ENCODE peak calls at places on chromosome 14, in five cellular contexts. T is HepG2, Q is HCT116, R is SK-N-SH, L is K562. E is an unnamed sample.

GRCh38 chr14:53273671-53274072 is 120.5 kb upstream of the DDHD1 start:
- DNase-seq in L (peak), R (no peak), T (peak), Q (no peak), E (no peak)

GRCh38 chr14:94388027-94388895 is at the start of gene SERPINA1:
- DNase-seq in Q (no peak), L (no peak), T (peak), R (no peak), E (no peak)

GRCh38 chr14:78758333-78758732 is 588.2 kb downstream of the NRXN3 start:
- DNase-seq in T (peak), L (peak), R (peak), Q (peak), E (peak)

GRCh38 chr14:99423434-99423833 is 57.2 kb downstream of the SETD3 start:
- DNase-seq in L (no peak), Q (no peak), R (no peak), T (no peak), E (no peak)

GRCh38 chr14:68145539-68145938 is 326.0 kb downstream of the RAD51B start:
- DNase-seq in T (no peak), L (no peak), R (no peak), Q (no peak), E (no peak)

GRCh38 chr14:96095581-96096476 is 56.7 kb downstream of the C14orf132 start:
- DNase-seq in Q (no peak), R (peak), T (peak), L (no peak), E (no peak)

GRCh38 chr14:83556746-83557460 is 1973.0 kb upstream of the FLRT2 start:
- DNase-seq in T (no peak), Q (no peak), L (no peak), R (no peak), E (no peak)

GRCh38 chr14:96162741-96163140 is 41.9 kb upstream of the BDKRB2 start:
- DNase-seq in T (no peak), Q (no peak), R (no peak), L (no peak), E (no peak)

GRCh38 chr14:104980601-104981531 is 2.7 kb upstream of the AHNAK2 start:
- DNase-seq in Q (no peak), L (no peak), T (no peak), R (no peak), E (no peak)

GRCh38 chr14:33483110-33483509 is 467.8 kb downstream of the EGLN3 start:
- DNase-seq in L (peak), R (no peak), T (no peak), Q (no peak), E (no peak)

GRCh38 chr14:50312734-50313054 is 570 bp downstream of the DMAC2L start:
- DNase-seq in Q (no peak), L (no peak), R (no peak), T (peak), E (no peak)

GRCh38 chr14:72845196-72845595 is 48.7 kb downstream of the DPF3 start:
- DNase-seq in T (no peak), L (no peak), Q (no peak), R (no peak), E (no peak)

GRCh38 chr14:103292426-103293374 is 41.3 kb upstream of the EIF5 start:
- DNase-seq in T (peak), L (peak), Q (peak), R (peak), E (peak)

GRCh38 chr14:99726538-99727095 is 42.5 kb downstream of the CYP46A1 start:
- DNase-seq in T (no peak), L (no peak), Q (no peak), R (no peak), E (no peak)

GRCh38 chr14:99568567-99569560 is 35.1 kb downstream of the CCDC85C start:
- DNase-seq in T (no peak), L (peak), R (no peak), Q (no peak), E (no peak)

GRCh38 chr14:105477659-105478623 is 3.3 kb downstream of the CRIP2 start:
- DNase-seq in R (no peak), T (no peak), L (peak), Q (no peak), E (no peak)

GRCh38 chr14:31204593-31205534 is 2.7 kb downstream of the HECTD1 start:
- DNase-seq in R (no peak), L (no peak), T (no peak), Q (no peak), E (no peak)

GRCh38 chr14:96304956-96305355 is 48.9 kb downstream of the BDKRB1 start:
- DNase-seq in T (no peak), Q (peak), R (no peak), L (peak), E (no peak)

GRCh38 chr14:34041220-34041619 is 90.3 kb upstream of the EGLN3 start:
- DNase-seq in L (no peak), T (no peak), R (no peak), Q (no peak), E (no peak)

GRCh38 chr14:38098074-38098846 is 109.4 kb upstream of the SSTR1 start:
- DNase-seq in R (no peak), T (no peak), Q (no peak), L (no peak), E (no peak)

GRCh38 chr14:68308695-68309094 is 484.2 kb downstream of the ZFP36L1 start:
- DNase-seq in R (no peak), T (no peak), Q (no peak), L (no peak), E (no peak)

GRCh38 chr14:25400607-25401206 is 350.8 kb upstream of the STXBP6 start:
- DNase-seq in R (peak), Q (no peak), T (peak), L (peak), E (no peak)

GRCh38 chr14:92557544-92557912 is 43.9 kb downstream of the RIN3 start:
- DNase-seq in L (no peak), T (no peak), Q (no peak), R (no peak), E (no peak)

GRCh38 chr14:92561906-92562489 is 48.4 kb downstream of the RIN3 start:
- DNase-seq in R (no peak), Q (no peak), T (no peak), L (no peak), E (no peak)

GRCh38 chr14:92559486-92559885 is 45.9 kb downstream of the RIN3 start:
- DNase-seq in Q (no peak), T (no peak), L (no peak), R (no peak), E (no peak)

GRCh38 chr14:92558319-92558718 is 44.7 kb downstream of the RIN3 start:
- DNase-seq in Q (no peak), L (no peak), R (no peak), T (no peak), E (no peak)

DNA sequence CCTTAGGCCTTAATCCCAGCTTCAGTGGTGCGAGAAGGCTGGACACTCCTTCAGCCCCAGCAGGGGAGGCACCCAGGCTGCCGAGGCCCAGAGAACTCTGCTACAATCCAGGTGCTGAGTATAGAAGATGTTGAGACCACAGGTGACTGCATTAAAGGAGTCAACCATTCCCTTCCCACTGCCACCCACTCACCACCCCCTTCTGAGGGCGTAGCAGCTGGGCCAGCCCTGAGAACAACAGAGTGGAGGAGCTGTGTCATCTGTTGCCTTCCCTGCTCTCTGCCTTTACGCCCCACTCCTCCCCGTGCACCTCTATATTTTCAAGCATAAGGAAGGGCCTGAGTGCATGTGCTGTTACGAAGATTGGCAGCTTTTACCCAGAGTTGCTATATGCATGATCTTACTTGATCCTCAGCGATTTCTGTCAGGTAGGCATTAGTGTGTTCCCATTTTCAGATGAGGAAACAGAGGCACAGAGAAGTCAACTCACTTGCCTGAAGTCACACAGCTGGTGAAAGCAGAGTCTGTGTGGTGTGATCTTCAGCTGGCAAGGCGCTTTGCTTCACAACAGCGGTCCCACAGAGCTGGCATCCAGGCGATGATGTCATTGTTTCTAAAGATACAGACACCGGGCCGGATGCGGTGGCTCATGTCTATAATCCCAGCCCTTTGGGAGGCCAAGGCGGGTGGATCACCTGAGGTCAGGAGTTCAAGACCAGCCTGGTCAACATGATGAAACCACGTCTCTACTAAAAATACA is 46.7 kb downstream of the RIN3 start:
- DNase-seq in T (no peak), Q (no peak), R (no peak), L (no peak), E (no peak)
- TF ChIP-seq ZBTB33 in T (no peak), Q (no peak), R (no peak), L (no peak), E (no peak)

GRCh38 chr14:75141967-75142366 is 15.1 kb upstream of the NEK9 start:
- DNase-seq in L (no peak), Q (no peak), R (peak), T (peak), E (no peak)

GRCh38 chr14:75147423-75148071 is 20.7 kb upstream of the NEK9 start:
- DNase-seq in L (no peak), R (no peak), Q (no peak), T (peak), E (no peak)

GRCh38 chr14:75142494-75142893 is 15.6 kb upstream of the NEK9 start:
- DNase-seq in T (no peak), L (no peak), R (no peak), Q (no peak), E (no peak)

GRCh38 chr14:75143761-75144527 is 17.1 kb upstream of the NEK9 start:
- DNase-seq in L (no peak), Q (no peak), R (no peak), T (no peak), E (no peak)

DNA sequence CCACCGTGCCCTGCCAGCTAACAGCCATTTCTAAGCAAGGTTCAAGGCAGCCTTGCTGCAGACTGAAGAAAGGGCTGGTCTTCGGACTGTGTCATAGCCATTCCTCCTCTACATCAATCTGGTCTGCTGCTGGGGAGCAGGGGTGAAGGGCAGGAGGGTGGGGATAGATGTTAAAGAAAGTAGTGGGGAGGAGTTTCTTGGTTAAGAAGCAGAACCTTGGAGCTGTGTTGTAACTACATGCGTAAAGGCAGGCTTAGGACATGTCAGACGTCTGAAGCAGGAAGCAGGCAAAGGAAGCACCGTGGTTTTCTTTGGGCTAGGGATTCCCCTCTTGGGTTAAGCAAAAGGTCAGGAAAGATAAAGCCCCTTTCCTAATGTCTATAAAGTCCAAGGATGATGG is 18.1 kb upstream of the NEK9 start:
- DNase-seq in Q (no peak), T (no peak), L (no peak), R (no peak), E (no peak)
- TF ChIP-seq ZBTB33 in Q (no peak), T (no peak), L (no peak), R (no peak), E (no peak)

DNA sequence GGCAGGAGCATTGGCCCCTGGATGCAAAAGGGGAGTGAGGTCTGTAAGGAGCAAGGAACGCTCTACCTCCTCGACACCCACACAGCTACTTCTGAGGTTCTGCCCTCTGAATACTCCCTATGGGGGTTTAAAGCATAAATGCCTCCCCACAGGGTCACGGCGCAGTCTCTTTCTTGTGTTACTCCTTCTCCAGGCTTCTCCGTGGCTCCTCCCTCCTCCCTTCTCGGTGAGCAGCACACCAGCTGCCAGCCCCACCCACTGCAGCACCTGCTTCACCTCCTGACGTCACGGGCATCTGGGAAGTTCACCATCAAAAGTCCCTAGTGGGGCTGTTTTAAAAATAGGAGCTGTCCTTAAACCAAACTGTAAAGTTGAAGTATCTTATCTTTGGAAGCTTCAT is 67.3 kb downstream of the SPTB start:
- DNase-seq in Q (peak), T (no peak), R (no peak), L (no peak), E (no peak)
- TF ChIP-seq ZBTB33 in Q (no peak), T (no peak), R (no peak), L (no peak), E (no peak)

GRCh38 chr14:58947816-58948440 is 240.5 kb upstream of the DAAM1 start:
- DNase-seq in T (no peak), R (no peak), Q (no peak), L (no peak), E (no peak)

GRCh38 chr14:58950555-58950954 is 237.9 kb upstream of the DAAM1 start:
- DNase-seq in L (no peak), R (no peak), T (no peak), Q (no peak), E (no peak)

GRCh38 chr14:58944226-58944769 is 244.2 kb upstream of the DAAM1 start:
- DNase-seq in R (no peak), L (no peak), T (no peak), Q (no peak), E (no peak)

GRCh38 chr14:58944957-58945356 is 243.5 kb upstream of the DAAM1 start:
- DNase-seq in R (no peak), T (no peak), Q (no peak), L (no peak), E (no peak)

GRCh38 chr14:58947156-58947555 is 241.3 kb upstream of the DAAM1 start:
- DNase-seq in Q (no peak), L (no peak), T (no peak), R (no peak), E (no peak)
- TF ChIP-seq ZBTB33 in Q (no peak), L (no peak), T (no peak), R (no peak), E (no peak)

GRCh38 chr14:80930836-80931389 is 10.6 kb downstream of the CEP128 start:
- DNase-seq in T (no peak), L (no peak), R (no peak), Q (no peak), E (peak)
- TF ChIP-seq ZBTB33 in T (no peak), L (no peak), R (no peak), Q (no peak), E (no peak)

GRCh38 chr14:62604524-62604923 is 440.7 kb downstream of the KCNH5 start:
- DNase-seq in R (no peak), T (no peak), L (no peak), Q (no peak), E (no peak)
- TF ChIP-seq ZBTB33 in R (no peak), T (no peak), L (no peak), Q (no peak), E (no peak)

E was measured in GM12878.